ENCODE peak calls at places on chromosomes 5 and 9, in four cellular contexts. I is ecto neural progenitor cell, U is osteoblast, R is B cell. Z is an unnamed sample.

GRCh38 chr9:4855861-4856260 is 63.1 kb downstream of the RCL1 start:
- DNase-seq in I (no peak), U (peak), R (no peak), Z (no peak)

GRCh38 chr5:158639876-158640570 is 459.7 kb downstream of the EBF1 start:
- DNase-seq in I (no peak), U (peak), R (no peak), Z (no peak)

GRCh38 chr5:112669328-112669963 is 68.2 kb upstream of the APC start:
- DNase-seq in I (no peak), U (no peak), R (no peak), Z (no peak)

GRCh38 chr5:67047180-67047579 is 149.4 kb downstream of the CD180 start:
- DNase-seq in I (no peak), U (no peak), R (no peak), Z (no peak)

GRCh38 chr9:126398403-126399058 is 71.9 kb downstream of the MVB12B start:
- DNase-seq in I (peak), U (peak), R (peak), Z (no peak)

GRCh38 chr9:97557606-97558095 is 56.2 kb downstream of the TMOD1 start:
- DNase-seq in I (no peak), U (no peak), R (no peak), Z (no peak)

GRCh38 chr5:6540111-6540830 is 91.6 kb downstream of the UBE2QL1 start:
- DNase-seq in I (peak), U (no peak), R (no peak), Z (no peak)

GRCh38 chr9:124399323-124399962 is 15.8 kb downstream of the PSMB7 start:
- DNase-seq in I (peak), U (peak), R (no peak), Z (peak)

GRCh38 chr5:79191457-79191856 is 44.5 kb upstream of the JMY start:
- DNase-seq in I (no peak), U (no peak), R (no peak), Z (no peak)

Z was measured in skeletal muscle cell.